ENCODE peak calls at places on chromosomes 3 and 15, in eight cellular contexts. One of them, this sample, is unnamed.

GRCh38 chr15:41919954-41920538 is 26.2 kb upstream of the SPTBN5 start:
- DNase-seq in GM23338: no peak
- DNase-seq in breast epithelium: no peak
- DNase-seq in kidney: no peak
- DNase-seq in coronary artery: no peak
- DNase-seq in choroid plexus epithelial cell: peak
- DNase-seq in astrocyte of the spinal cord: peak
- DNase-seq in SK-N-SH: no peak
- DNase-seq in this sample: peak

GRCh38 chr3:171193693-171194092 is 167.2 kb upstream of the SLC2A2 start:
- DNase-seq in GM23338: no peak
- DNase-seq in breast epithelium: no peak
- DNase-seq in kidney: no peak
- DNase-seq in coronary artery: no peak
- DNase-seq in choroid plexus epithelial cell: no peak
- DNase-seq in astrocyte of the spinal cord: no peak
- DNase-seq in SK-N-SH: no peak
- DNase-seq in this sample: no peak

GRCh38 chr3:58999134-58999778 is 50.6 kb downstream of the CFAP20DC start:
- DNase-seq in GM23338: no peak
- DNase-seq in breast epithelium: no peak
- DNase-seq in kidney: no peak
- DNase-seq in coronary artery: no peak
- DNase-seq in choroid plexus epithelial cell: no peak
- DNase-seq in astrocyte of the spinal cord: no peak
- DNase-seq in SK-N-SH: no peak
- DNase-seq in this sample: no peak

GRCh38 chr15:47374222-47374621 is 343.1 kb upstream of the SEMA6D start:
- DNase-seq in GM23338: peak
- DNase-seq in breast epithelium: no peak
- DNase-seq in kidney: no peak
- DNase-seq in coronary artery: no peak
- DNase-seq in choroid plexus epithelial cell: peak
- DNase-seq in astrocyte of the spinal cord: no peak
- DNase-seq in SK-N-SH: no peak
- DNase-seq in this sample: no peak

GRCh38 chr3:124846189-124846588 is 41.0 kb downstream of the ITGB5 start:
- DNase-seq in GM23338: no peak
- DNase-seq in breast epithelium: no peak
- DNase-seq in kidney: no peak
- DNase-seq in coronary artery: no peak
- DNase-seq in choroid plexus epithelial cell: peak
- DNase-seq in astrocyte of the spinal cord: peak
- DNase-seq in SK-N-SH: no peak
- DNase-seq in this sample: peak

GRCh38 chr3:4776980-4777581 is 202.2 kb upstream of the BHLHE40 start:
- DNase-seq in GM23338: no peak
- DNase-seq in breast epithelium: no peak
- DNase-seq in kidney: no peak
- DNase-seq in coronary artery: no peak
- DNase-seq in choroid plexus epithelial cell: peak
- DNase-seq in astrocyte of the spinal cord: no peak
- DNase-seq in SK-N-SH: no peak
- DNase-seq in this sample: no peak

GRCh38 chr15:77021803-77022381 is 27.0 kb downstream of the PSTPIP1 start:
- DNase-seq in GM23338: no peak
- DNase-seq in breast epithelium: no peak
- DNase-seq in kidney: peak
- DNase-seq in coronary artery: no peak
- DNase-seq in choroid plexus epithelial cell: peak
- DNase-seq in astrocyte of the spinal cord: peak
- DNase-seq in SK-N-SH: no peak
- DNase-seq in this sample: no peak

GRCh38 chr3:176974303-176974702 is 223.0 kb downstream of the TBL1XR1 start:
- DNase-seq in GM23338: no peak
- DNase-seq in breast epithelium: no peak
- DNase-seq in kidney: no peak
- DNase-seq in coronary artery: no peak
- DNase-seq in choroid plexus epithelial cell: no peak
- DNase-seq in astrocyte of the spinal cord: no peak
- DNase-seq in SK-N-SH: no peak
- DNase-seq in this sample: no peak

GRCh38 chr3:154018100-154018696 is 103.0 kb upstream of the ARHGEF26 start:
- DNase-seq in GM23338: peak
- DNase-seq in breast epithelium: no peak
- DNase-seq in kidney: no peak
- DNase-seq in coronary artery: no peak
- DNase-seq in choroid plexus epithelial cell: peak
- DNase-seq in astrocyte of the spinal cord: peak
- DNase-seq in SK-N-SH: peak
- DNase-seq in this sample: no peak
- TF ChIP-seq CTCF in GM23338: peak
- TF ChIP-seq CTCF in breast epithelium: no peak
- TF ChIP-seq CTCF in kidney: no peak
- TF ChIP-seq CTCF in coronary artery: peak
- TF ChIP-seq CTCF in choroid plexus epithelial cell: peak
- TF ChIP-seq CTCF in astrocyte of the spinal cord: peak
- TF ChIP-seq CTCF in SK-N-SH: peak
- TF ChIP-seq CTCF in this sample: peak

GRCh38 chr3:13895155-13896105 is 15.6 kb upstream of the WNT7A start:
- DNase-seq in GM23338: peak
- DNase-seq in breast epithelium: peak
- DNase-seq in kidney: peak
- DNase-seq in coronary artery: peak
- DNase-seq in choroid plexus epithelial cell: peak
- DNase-seq in astrocyte of the spinal cord: peak
- DNase-seq in SK-N-SH: peak
- DNase-seq in this sample: peak

GRCh38 chr3:13892304-13892703 is 12.4 kb upstream of the WNT7A start:
- DNase-seq in GM23338: no peak
- DNase-seq in breast epithelium: no peak
- DNase-seq in kidney: no peak
- DNase-seq in coronary artery: no peak
- DNase-seq in choroid plexus epithelial cell: no peak
- DNase-seq in astrocyte of the spinal cord: no peak
- DNase-seq in SK-N-SH: no peak
- DNase-seq in this sample: no peak

GRCh38 chr3:13896473-13897154 is 16.7 kb upstream of the WNT7A start:
- DNase-seq in GM23338: peak
- DNase-seq in breast epithelium: no peak
- DNase-seq in kidney: no peak
- DNase-seq in coronary artery: peak
- DNase-seq in choroid plexus epithelial cell: peak
- DNase-seq in astrocyte of the spinal cord: peak
- DNase-seq in SK-N-SH: peak
- DNase-seq in this sample: peak

GRCh38 chr3:13894096-13894811 is 14.4 kb upstream of the WNT7A start:
- DNase-seq in GM23338: no peak
- DNase-seq in breast epithelium: no peak
- DNase-seq in kidney: no peak
- DNase-seq in coronary artery: no peak
- DNase-seq in choroid plexus epithelial cell: no peak
- DNase-seq in astrocyte of the spinal cord: no peak
- DNase-seq in SK-N-SH: no peak
- DNase-seq in this sample: no peak

GRCh38 chr3:13894812-13895154 is 14.9 kb upstream of the WNT7A start:
- DNase-seq in GM23338: no peak
- DNase-seq in breast epithelium: no peak
- DNase-seq in kidney: peak
- DNase-seq in coronary artery: no peak
- DNase-seq in choroid plexus epithelial cell: no peak
- DNase-seq in astrocyte of the spinal cord: no peak
- DNase-seq in SK-N-SH: no peak
- DNase-seq in this sample: no peak
- H3K4me3 ChIP-seq in GM23338: peak
- H3K4me3 ChIP-seq in breast epithelium: peak
- H3K4me3 ChIP-seq in kidney: peak
- H3K4me3 ChIP-seq in coronary artery: peak
- H3K4me3 ChIP-seq in choroid plexus epithelial cell: peak
- H3K4me3 ChIP-seq in astrocyte of the spinal cord: peak
- H3K4me3 ChIP-seq in SK-N-SH: peak
- H3K4me3 ChIP-seq in this sample: peak

GRCh38 chr3:159263750-159264561 is 462.1 kb downstream of the MFSD1 start:
- DNase-seq in GM23338: peak
- DNase-seq in breast epithelium: no peak
- DNase-seq in kidney: no peak
- DNase-seq in coronary artery: no peak
- DNase-seq in choroid plexus epithelial cell: peak
- DNase-seq in astrocyte of the spinal cord: peak
- DNase-seq in SK-N-SH: peak
- DNase-seq in this sample: peak
- TF ChIP-seq CTCF in GM23338: peak
- TF ChIP-seq CTCF in breast epithelium: peak
- TF ChIP-seq CTCF in kidney: peak
- TF ChIP-seq CTCF in coronary artery: peak
- TF ChIP-seq CTCF in choroid plexus epithelial cell: peak
- TF ChIP-seq CTCF in astrocyte of the spinal cord: peak
- TF ChIP-seq CTCF in SK-N-SH: peak
- TF ChIP-seq CTCF in this sample: peak

GRCh38 chr3:16369247-16369646 is 104.2 kb downstream of the OXNAD1 start:
- DNase-seq in GM23338: peak
- DNase-seq in breast epithelium: no peak
- DNase-seq in kidney: no peak
- DNase-seq in coronary artery: no peak
- DNase-seq in choroid plexus epithelial cell: no peak
- DNase-seq in astrocyte of the spinal cord: no peak
- DNase-seq in SK-N-SH: no peak
- DNase-seq in this sample: no peak
- H3K4me3 ChIP-seq in GM23338: no peak
- H3K4me3 ChIP-seq in breast epithelium: no peak
- H3K4me3 ChIP-seq in kidney: no peak
- H3K4me3 ChIP-seq in coronary artery: no peak
- H3K4me3 ChIP-seq in choroid plexus epithelial cell: no peak
- H3K4me3 ChIP-seq in astrocyte of the spinal cord: no peak
- H3K4me3 ChIP-seq in SK-N-SH: no peak
- H3K4me3 ChIP-seq in this sample: no peak

DNA sequence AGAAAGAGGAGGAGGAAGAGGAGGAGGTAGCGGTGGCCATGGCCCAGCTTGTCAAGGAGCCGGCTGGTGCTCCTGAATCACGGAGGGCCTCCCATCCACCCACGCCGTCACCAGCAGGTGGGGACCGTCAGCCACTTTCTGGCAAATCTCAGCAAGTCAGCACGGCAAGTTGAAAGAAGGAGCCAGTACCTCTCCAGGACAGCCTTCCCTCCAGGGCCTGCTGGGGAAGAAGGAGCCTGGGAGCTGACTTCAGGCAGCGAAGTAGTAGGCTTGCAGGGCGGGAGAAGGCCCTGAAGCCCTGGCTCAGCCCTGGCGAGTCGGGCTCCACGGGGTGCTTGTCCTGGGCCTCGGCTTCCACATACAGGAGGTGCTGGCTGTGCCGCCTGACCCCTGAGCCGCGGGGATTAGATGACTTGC is 99.2 kb upstream of the TRPM1 start:
- DNase-seq in GM23338: peak
- DNase-seq in breast epithelium: peak
- DNase-seq in kidney: peak
- DNase-seq in coronary artery: no peak
- DNase-seq in choroid plexus epithelial cell: peak
- DNase-seq in astrocyte of the spinal cord: peak
- DNase-seq in SK-N-SH: peak
- DNase-seq in this sample: peak
- TF ChIP-seq CTCF in GM23338: peak
- TF ChIP-seq CTCF in breast epithelium: peak
- TF ChIP-seq CTCF in kidney: peak
- TF ChIP-seq CTCF in coronary artery: no peak
- TF ChIP-seq CTCF in choroid plexus epithelial cell: peak
- TF ChIP-seq CTCF in astrocyte of the spinal cord: peak
- TF ChIP-seq CTCF in SK-N-SH: no peak
- TF ChIP-seq CTCF in this sample: peak